ENCODE peak calls at places on chromosomes 3 and 15, in eight cellular contexts. B, I, X, P, R, Q, O and Y are unnamed samples.

GRCh38 chr15:45113380-45113990 is 487 bp downstream of the DUOX2 start:
- DNase-seq in B (no peak), I (no peak), X (no peak), P (no peak), R (no peak), Q (no peak), O (no peak), Y (no peak)

GRCh38 chr15:62821384-62822131 is 221.0 kb upstream of the TPM1 start:
- DNase-seq in B (no peak), I (no peak), X (no peak), P (peak; percentile 76), R (no peak), Q (no peak), O (peak; percentile 49), Y (no peak)

GRCh38 chr15:98649996-98650870 is 1.9 kb downstream of the IGF1R start:
- DNase-seq in B (peak; percentile 45), I (peak; percentile 41), X (peak; percentile 88), P (peak; percentile 48), R (no peak), Q (no peak), O (peak; percentile 55), Y (peak; percentile 58)

GRCh38 chr3:81816473-81817260 is 55.2 kb upstream of the GBE1 start:
- DNase-seq in B (no peak), I (no peak), X (no peak), P (no peak), R (no peak), Q (no peak), O (no peak), Y (no peak)

GRCh38 chr3:53949541-53949940 is 57.9 kb upstream of the SELENOK start:
- DNase-seq in B (no peak), I (no peak), X (no peak), P (no peak), R (no peak), Q (no peak), O (no peak), Y (no peak)

GRCh38 chr3:121630355-121630754 is 30.3 kb downstream of the HCLS1 start:
- DNase-seq in B (no peak), I (no peak), X (peak; percentile 14), P (no peak), R (no peak), Q (no peak), O (no peak), Y (no peak)

GRCh38 chr3:126126292-126126691 is 42.4 kb upstream of the SLC41A3 start:
- DNase-seq in B (peak; percentile 8), I (peak; percentile 12), X (no peak), P (no peak), R (no peak), Q (no peak), O (peak; percentile 15), Y (peak; percentile 27)

GRCh38 chr3:165837058-165837525 is at the start of gene BCHE:
- DNase-seq in B (peak; percentile 16), I (peak; percentile 52), X (no peak), P (peak; percentile 69), R (no peak), Q (no peak), O (no peak), Y (no peak)

GRCh38 chr15:85452436-85452835 is 72.0 kb downstream of the AKAP13 start:
- DNase-seq in B (no peak), I (no peak), X (no peak), P (no peak), R (no peak), Q (no peak), O (no peak), Y (no peak)

GRCh38 chr3:106004137-106004600 is 135.4 kb upstream of the CBLB start:
- DNase-seq in B (no peak), I (no peak), X (no peak), P (peak; percentile 44), R (no peak), Q (no peak), O (no peak), Y (no peak)

GRCh38 chr15:44207643-44208042 is 12.6 kb upstream of the FRMD5 start:
- DNase-seq in B (no peak), I (no peak), X (no peak), P (no peak), R (no peak), Q (no peak), O (no peak), Y (no peak)

GRCh38 chr3:131716007-131716406 is 213.2 kb upstream of the MRPL3 start:
- DNase-seq in B (no peak), I (no peak), X (no peak), P (no peak), R (no peak), Q (no peak), O (no peak), Y (no peak)

GRCh38 chr3:36147934-36148333 is 232.4 kb upstream of the STAC start:
- DNase-seq in B (no peak), I (no peak), X (no peak), P (no peak), R (no peak), Q (no peak), O (no peak), Y (no peak)

GRCh38 chr3:112847692-112848091 is 1.0 kb upstream of the CD200R1L start:
- DNase-seq in B (no peak), I (no peak), X (no peak), P (no peak), R (no peak), Q (no peak), O (no peak), Y (peak; percentile 75)

GRCh38 chr3:114585687-114586086 is 291.9 kb downstream of the TIGIT start:
- DNase-seq in B (no peak), I (no peak), X (no peak), P (no peak), R (no peak), Q (no peak), O (no peak), Y (no peak)

GRCh38 chr3:45987368-45988099 is 8.1 kb downstream of the FYCO1 start:
- DNase-seq in B (peak; percentile 71), I (peak; percentile 68), X (peak; percentile 86), P (no peak), R (no peak), Q (no peak), O (no peak), Y (no peak)

GRCh38 chr3:46921041-46921440 is 43.5 kb downstream of the PTH1R start:
- DNase-seq in B (no peak), I (no peak), X (no peak), P (no peak), R (no peak), Q (no peak), O (no peak), Y (no peak)

GRCh38 chr15:80208758-80209734 is 43.0 kb downstream of the CTXND1 start:
- DNase-seq in B (no peak), I (no peak), X (no peak), P (no peak), R (no peak), Q (no peak), O (no peak), Y (no peak)

GRCh38 chr3:150106752-150107428 is 136.2 kb upstream of the PFN2 start:
- DNase-seq in B (no peak), I (no peak), X (no peak), P (peak; percentile 74), R (no peak), Q (no peak), O (no peak), Y (no peak)

GRCh38 chr3:28301607-28302158 is 46.8 kb upstream of the ZCWPW2 start:
- DNase-seq in B (no peak), I (no peak), X (no peak), P (no peak), R (no peak), Q (no peak), O (no peak), Y (no peak)

GRCh38 chr15:95346856-95347255 is 983.6 kb upstream of the NR2F2 start:
- DNase-seq in B (no peak), I (no peak), X (no peak), P (no peak), R (no peak), Q (no peak), O (no peak), Y (no peak)

GRCh38 chr3:13508496-13508895 is 28.4 kb downstream of the HDAC11 start:
- DNase-seq in B (no peak), I (no peak), X (no peak), P (no peak), R (no peak), Q (no peak), O (no peak), Y (peak; percentile 46)

GRCh38 chr3:183298708-183299153 is 45.7 kb downstream of the B3GNT5 start:
- DNase-seq in B (no peak), I (peak; percentile 56), X (peak; percentile 90), P (peak; percentile 38), R (no peak), Q (peak; percentile 6), O (no peak), Y (no peak)
- TF ChIP-seq POLR2A in B (no peak), I (no peak), X (no peak), P (no peak), R (no peak), Q (no peak), O (no peak), Y (no peak)

DNA sequence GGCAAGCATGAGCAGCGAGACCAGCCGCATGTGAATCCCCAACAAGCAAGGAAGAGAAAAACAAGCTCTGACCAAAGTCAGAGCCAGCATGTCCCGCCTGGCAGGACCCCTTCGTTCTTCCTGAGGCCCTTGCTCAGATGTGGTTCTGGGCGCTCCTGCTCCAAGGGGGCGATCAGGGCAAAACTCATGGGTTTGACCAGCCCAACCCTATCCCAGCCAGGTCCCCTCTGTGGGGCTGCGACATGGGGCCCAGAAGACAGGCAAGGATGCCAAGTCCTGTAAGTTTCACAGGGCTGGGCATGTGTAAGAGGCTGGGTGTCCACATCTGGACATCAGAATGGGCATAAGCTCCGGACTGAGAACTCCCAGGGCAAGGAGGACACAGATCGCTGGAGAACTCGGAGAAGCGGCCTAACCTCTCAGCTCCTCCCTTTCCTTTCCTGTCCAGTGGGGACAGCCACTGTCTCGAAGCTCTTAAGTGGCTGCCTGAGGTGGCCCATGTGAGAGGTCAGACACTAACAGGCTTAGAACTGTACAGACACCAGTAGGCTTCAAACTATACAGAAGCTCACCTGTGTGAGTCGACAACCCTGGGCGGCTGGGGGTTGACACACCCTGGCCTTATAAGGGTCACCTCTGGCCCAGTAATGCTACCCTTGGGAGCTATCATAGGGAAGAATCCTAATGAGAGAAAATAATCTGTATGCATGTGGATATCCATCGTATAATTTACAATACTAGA is 48.9 kb downstream of the XXYLT1 start:
- DNase-seq in B (peak; percentile 12), I (peak; percentile 12), X (peak; percentile 76), P (no peak), R (no peak), Q (no peak), O (no peak), Y (peak; percentile 29)
- H3K4me3 ChIP-seq in B (no peak overlapping the region), I (no peak overlapping the region), X (no peak overlapping the region), P (no peak overlapping the region), R (no peak overlapping the region), Q (no peak overlapping the region), O (no peak overlapping the region), Y (no peak overlapping the region)

DNA sequence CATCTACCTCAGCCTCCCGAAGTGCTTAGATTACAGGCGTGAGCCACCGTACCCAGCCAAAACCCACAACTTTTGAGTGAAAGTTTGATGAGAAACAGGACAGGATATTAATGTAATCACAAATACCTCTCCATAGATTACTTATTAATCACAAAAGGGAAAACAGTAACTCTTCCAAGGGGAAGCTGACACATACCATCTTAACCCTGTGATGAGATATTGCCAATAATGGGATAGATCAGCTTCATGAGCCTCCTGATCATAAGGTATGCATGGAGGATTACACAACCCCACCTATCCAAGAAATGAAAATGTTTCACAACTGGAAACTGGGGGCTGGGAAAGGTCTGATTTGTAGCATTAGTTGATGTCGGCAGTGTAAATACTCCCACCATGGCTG is 131.5 kb downstream of the FRMD4B start:
- DNase-seq in B (no peak), I (no peak), X (no peak), P (no peak), R (no peak), Q (no peak), O (no peak), Y (no peak)
- TF ChIP-seq POLR2A in B (no peak), I (no peak), X (no peak), P (no peak), R (no peak), Q (no peak), O (no peak), Y (no peak)

GRCh38 chr15:40328176-40328575 is 4.7 kb downstream of the INAFM2 start:
- DNase-seq in B (no peak), I (no peak), X (no peak), P (no peak), R (no peak), Q (no peak), O (no peak), Y (no peak)
- H3K4me3 ChIP-seq in B (no peak overlapping the region), I (no peak overlapping the region), X (no peak overlapping the region), P (no peak overlapping the region), R (no peak overlapping the region), Q (no peak overlapping the region), O (no peak overlapping the region), Y (no peak overlapping the region)